ENCODE peak calls at places on chromosome 19, in four cellular contexts. V is HL-60, I is GM12878, C is K562. W is an unnamed sample.

GRCh38 chr19:9808855-9809646 is 9.8 kb downstream of the FBXL12 start:
- DNase-seq in I (no peak), C (no peak), V (no peak), W (no peak)

GRCh38 chr19:11420429-11420893 is 1.3 kb upstream of the RGL3 start:
- DNase-seq in C (no peak), V (no peak), I (no peak), W (no peak)

GRCh38 chr19:12779162-12779993 is 4.0 kb upstream of the HOOK2 start:
- DNase-seq in I (no peak), V (no peak), C (peak), W (no peak)

GRCh38 chr19:31372245-31372781 is 23.1 kb upstream of the TSHZ3 start:
- DNase-seq in I (no peak), C (no peak), V (no peak), W (no peak)

GRCh38 chr19:1255186-1256161 is 7.1 kb downstream of the MIDN start:
- DNase-seq in C (no peak), I (no peak), V (no peak), W (no peak)

GRCh38 chr19:3538965-3539742 is at the start of gene TEKTIP1:
- DNase-seq in V (no peak), I (no peak), C (peak), W (no peak)

GRCh38 chr19:20102097-20102496 is 24.3 kb downstream of the ZNF90 start:
- DNase-seq in V (no peak), C (no peak), I (no peak), W (no peak)

GRCh38 chr19:23799321-23799720 is 40.6 kb upstream of the ZNF681 start:
- DNase-seq in V (no peak), C (no peak), I (peak), W (no peak)

GRCh38 chr19:17405250-17406038 is at the start of gene BST2:
- DNase-seq in V (peak), I (peak), C (peak), W (peak)

GRCh38 chr19:15464394-15465385 is at the start of gene RASAL3:
- DNase-seq in V (peak), I (peak), C (no peak), W (no peak)

GRCh38 chr19:511101-511841 is 4.0 kb downstream of the TPGS1 start:
- DNase-seq in I (no peak), C (no peak), V (peak), W (no peak)

GRCh38 chr19:18675779-18676178 is 7.7 kb upstream of the CRTC1 start:
- DNase-seq in I (no peak), C (peak), V (no peak), W (no peak)

GRCh38 chr19:18845961-18846360 is 14.2 kb downstream of the UPF1 start:
- DNase-seq in I (no peak), V (no peak), C (no peak), W (no peak)

GRCh38 chr19:2475018-2475701 is 767 bp upstream of the GADD45B start:
- DNase-seq in V (peak), I (no peak), C (peak), W (no peak)

GRCh38 chr19:17205237-17206140 is 9.7 kb upstream of the USE1 start:
- DNase-seq in V (peak), C (peak), I (no peak), W (peak)

GRCh38 chr19:662207-662961 is 630 bp downstream of the RNF126 start:
- DNase-seq in I (no peak), C (peak), V (peak), W (no peak)

GRCh38 chr19:2769218-2769617 is 13.9 kb downstream of the SGTA start:
- DNase-seq in I (no peak), C (no peak), V (no peak), W (no peak)

GRCh38 chr19:6424190-6424938 is at the start of gene KHSRP:
- DNase-seq in V (no peak), I (no peak), C (peak), W (no peak)

GRCh38 chr19:55301459-55302331 is 17.9 kb downstream of the BRSK1 start:
- DNase-seq in V (peak), I (peak), C (peak), W (peak)

GRCh38 chr19:47231215-47232054 is 436 bp upstream of the BBC3 start:
- DNase-seq in C (peak), I (peak), V (peak), W (peak)

GRCh38 chr19:56309511-56310185 is 5.0 kb downstream of the ZSCAN5A start:
- DNase-seq in C (peak), I (no peak), V (peak), W (peak)

DNA sequence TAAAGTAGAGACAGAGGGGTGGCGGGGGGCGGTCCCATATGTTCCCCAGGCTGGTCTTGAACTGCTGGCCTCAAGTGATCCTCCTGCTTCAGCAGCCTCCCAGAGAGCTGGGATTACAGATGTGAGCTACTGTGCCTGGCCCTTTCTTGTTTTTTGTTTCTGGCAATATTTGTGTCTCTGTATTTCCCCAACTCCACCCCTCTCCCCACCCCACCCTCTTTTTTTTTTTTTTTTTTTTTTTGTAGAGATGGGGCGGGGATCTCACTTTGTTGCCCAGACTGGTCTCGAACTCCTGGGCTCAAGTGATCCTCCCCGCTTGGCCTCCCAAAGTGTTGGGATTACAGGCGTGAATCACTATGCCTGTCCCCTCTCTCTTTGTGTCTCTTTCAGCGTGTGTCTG is 632 bp upstream of the CAPN12 start:
- DNase-seq in V (no peak), C (no peak), I (no peak), W (no peak)
- TF ChIP-seq SPI1 in V (no peak), C (no peak), I (no peak), W (no peak)

DNA sequence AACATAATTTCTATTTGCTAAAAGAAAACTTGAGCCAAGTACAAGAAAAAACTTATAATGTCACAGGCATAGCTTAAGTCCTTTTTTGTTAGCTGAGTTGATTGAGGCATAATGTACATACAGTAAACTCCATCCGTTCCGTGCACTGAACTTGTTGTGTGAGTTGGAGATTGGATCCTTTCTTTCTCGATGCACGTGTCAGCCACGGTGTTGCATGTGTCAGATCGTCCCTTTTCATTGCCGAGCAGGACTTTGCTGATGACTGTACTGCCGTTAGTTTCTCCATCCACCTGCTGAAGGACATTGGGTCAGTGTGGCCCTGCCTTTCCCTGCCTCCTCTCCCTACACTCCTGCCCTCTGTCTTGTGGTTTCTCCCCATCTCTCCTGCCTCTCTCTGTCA is 34.4 kb downstream of the IGFL2 start:
- DNase-seq in C (no peak), V (no peak), I (no peak), W (no peak)
- TF ChIP-seq POLR2AphosphoS5 in C (no peak), V (no peak), I (no peak), W (no peak)

GRCh38 chr19:8004001-8004400 is 1.4 kb downstream of the ELAVL1 start:
- DNase-seq in I (no peak), V (no peak), C (no peak), W (no peak)

GRCh38 chr19:8000298-8001038 is 5.0 kb downstream of the ELAVL1 start:
- DNase-seq in I (no peak), C (no peak), V (no peak), W (no peak)

GRCh38 chr19:8001651-8001994 is 3.8 kb downstream of the ELAVL1 start:
- DNase-seq in C (no peak), I (no peak), V (peak), W (no peak)

GRCh38 chr19:8004723-8005513 is 523 bp downstream of the ELAVL1 start:
- DNase-seq in V (peak), C (no peak), I (no peak), W (no peak)

DNA sequence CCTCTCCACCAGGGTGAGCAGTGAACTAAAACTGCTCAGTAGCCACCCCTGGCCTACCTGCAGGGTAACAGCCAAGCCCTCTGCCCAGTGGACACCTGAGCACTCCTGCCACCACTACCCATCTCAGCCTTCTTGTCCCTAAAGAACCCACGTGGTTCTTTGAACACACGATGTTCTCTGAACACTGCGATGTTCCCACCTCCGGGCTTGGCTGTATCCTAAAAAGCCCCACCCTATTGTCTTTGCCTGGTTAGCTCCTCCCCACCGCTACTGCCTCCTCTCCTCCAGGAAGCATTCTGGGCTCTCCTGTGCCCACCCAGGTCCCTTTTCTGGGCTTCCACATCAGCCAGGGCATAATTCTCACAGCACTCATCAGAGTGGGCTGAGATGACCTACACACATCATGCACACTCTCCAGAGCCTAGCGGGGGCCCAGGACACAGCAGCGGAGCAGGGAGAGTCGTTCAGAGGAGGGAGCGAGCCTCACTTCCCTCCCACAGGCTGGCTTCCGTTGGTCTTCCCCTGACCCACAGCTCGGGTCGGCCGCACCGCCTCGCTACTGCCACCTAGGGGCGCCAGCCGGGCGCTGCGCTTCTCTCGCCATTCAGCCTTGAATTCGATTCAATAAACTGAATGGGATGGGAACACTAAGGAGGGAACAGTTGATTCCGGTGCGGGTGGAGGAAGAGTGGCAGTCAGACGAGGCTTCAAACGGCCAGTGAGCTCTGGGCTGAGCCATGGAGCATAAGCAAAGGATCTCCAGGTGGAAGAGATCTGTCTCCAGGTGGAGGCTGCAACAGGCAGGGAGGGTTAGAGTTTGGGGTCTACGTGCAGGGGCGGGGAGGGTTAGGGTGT is 3.2 kb downstream of the ELAVL1 start:
- DNase-seq in C (peak), I (peak), V (peak), W (peak)
- TF ChIP-seq SPI1 in C (peak), I (peak), V (peak), W (peak)

GRCh38 chr19:35644206-35644986 is 2.9 kb downstream of the ETV2 start:
- DNase-seq in C (peak), I (peak), V (peak), W (peak)
- TF ChIP-seq POLR2AphosphoS5 in C (peak), I (no peak), V (peak), W (no peak)

GRCh38 chr19:45020071-45020470 is 18.8 kb upstream of the CLASRP start:
- DNase-seq in I (no peak), C (no peak), V (peak), W (no peak)

GRCh38 chr19:45019187-45019586 is 17.9 kb downstream of the RELB start:
- DNase-seq in C (no peak), V (no peak), I (no peak), W (no peak)

GRCh38 chr19:45021971-45022370 is 16.9 kb upstream of the CLASRP start:
- DNase-seq in V (no peak), C (no peak), I (no peak), W (no peak)

GRCh38 chr19:45025264-45025663 is 13.6 kb upstream of the CLASRP start:
- DNase-seq in I (no peak), C (no peak), V (no peak), W (no peak)

GRCh38 chr19:45023048-45023447 is 15.8 kb upstream of the CLASRP start:
- DNase-seq in V (no peak), I (no peak), C (no peak), W (no peak)
- TF ChIP-seq SPI1 in V (no peak), I (no peak), C (no peak), W (no peak)

W was measured in GM12891.